ENCODE peak calls at places on chromosomes 5 and 9, in six cellular contexts. N is CD4-positive, CD25-positive, alpha-beta regulatory T cell; L is stimulated activated CD8-positive, alpha-beta memory T cell treated with anti-CD3 and anti-CD28 coated beads, Interleukin-15, amount 100 ng/mL, for 24 hours; F is thoracic aorta; E is activated T-cell treated with anti-CD3 and anti-CD28 coated beads, Interleukin-2, amount 50 U/mL, for 72 hours; O is Kasumi-1. M is an unnamed sample.

GRCh38 chr5:24110019-24110615 is 534.7 kb downstream of the CDH10 start:
- DNase-seq in N (no peak), E (no peak), F (no peak), O (peak; percentile 63), L (no peak), M (peak; percentile 9)

GRCh38 chr9:135085830-135086546 is 1.5 kb upstream of the OLFM1 start:
- DNase-seq in F (peak; percentile 19), L (no peak), N (no peak), E (peak; percentile 70), O (no peak), M (no peak)

GRCh38 chr5:149153751-149154610 is 12.7 kb downstream of the ABLIM3 start:
- DNase-seq in F (no peak), E (no peak), O (no peak), N (no peak), L (no peak), M (no peak)

GRCh38 chr9:18137815-18138214 is 336.1 kb upstream of the ADAMTSL1 start:
- DNase-seq in E (no peak), O (no peak), L (no peak), N (no peak), F (no peak), M (no peak)

GRCh38 chr5:139180850-139181785 is 17.1 kb downstream of the SIL1 start:
- DNase-seq in O (no peak), F (no peak), N (no peak), E (no peak), L (no peak), M (no peak)

GRCh38 chr5:126718246-126718868 is 58.6 kb upstream of the LMNB1 start:
- DNase-seq in F (no peak), L (no peak), N (no peak), O (no peak), E (no peak), M (no peak)

GRCh38 chr5:50595199-50595598 is 71.2 kb upstream of the PARP8 start:
- DNase-seq in N (no peak), O (peak; percentile 55), E (peak; percentile 21), F (no peak), L (no peak), M (peak; percentile 84)

GRCh38 chr5:167582263-167582662 is 709.2 kb upstream of the WWC1 start:
- DNase-seq in L (no peak), E (no peak), O (no peak), N (no peak), F (no peak), M (no peak)

GRCh38 chr5:147452137-147452838 is 57.6 kb downstream of the DPYSL3 start:
- DNase-seq in L (no peak), N (no peak), E (no peak), O (no peak), F (no peak), M (no peak)

GRCh38 chr5:78345485-78345884 is 14.9 kb upstream of the SCAMP1 start:
- DNase-seq in L (no peak), E (no peak), N (no peak), O (no peak), F (no peak), M (no peak)

GRCh38 chr5:77208507-77209163 is 1.8 kb upstream of the PDE8B start:
- DNase-seq in L (no peak), O (peak; percentile 23), F (no peak), N (no peak), E (no peak), M (no peak)

GRCh38 chr5:170623576-170624181 is 119.9 kb downstream of the KCNIP1 start:
- DNase-seq in L (no peak), O (peak; percentile 61), N (no peak), F (no peak), E (peak; percentile 59), M (peak; percentile 16)